ENCODE peak calls at places on chromosomes 16 and 17, in nine cellular contexts. A is mammary epithelial cell, E is heart right ventricle, P is OCI-LY7, H is prostate gland, Z is lower leg skin, F is heart left ventricle, T is foreskin keratinocyte, V is astrocyte. O is an unnamed sample.

GRCh38 chr17:80005360-80006338 is 30.0 kb downstream of the TBC1D16 start:
- DNase-seq in E (peak; percentile 42), P (peak; percentile 72), Z (no peak), F (peak; percentile 70), T (no peak), A (peak; percentile 15), H (no peak), V (no peak), O (peak; percentile 51)

GRCh38 chr17:65403129-65403528 is 158.3 kb downstream of the AXIN2 start:
- DNase-seq in F (no peak), A (no peak), T (no peak), E (no peak), Z (no peak), H (no peak), P (no peak), V (no peak), O (no peak)

GRCh38 chr17:2051388-2052237 is 3.3 kb upstream of the HIC1 start:
- DNase-seq in H (no peak), V (no peak), F (no peak), T (no peak), E (no peak), P (no peak), A (peak; percentile 16), Z (no peak), O (no peak)

GRCh38 chr17:62140836-62141235 is 75.8 kb upstream of the MED13 start:
- DNase-seq in Z (no peak), V (no peak), P (no peak), E (no peak), H (no peak), T (no peak), A (no peak), F (no peak), O (no peak)

GRCh38 chr16:21158208-21159110 is at the start of gene LDAF1:
- DNase-seq in T (peak; percentile 75), H (peak; percentile 87), A (peak; percentile 83), P (peak; percentile 85), F (peak; percentile 93), E (peak; percentile 88), V (peak; percentile 51), Z (peak; percentile 97), O (peak; percentile 64)

GRCh38 chr16:86494039-86494564 is 16.2 kb upstream of the FOXF1 start:
- DNase-seq in E (no peak), F (no peak), V (no peak), Z (no peak), A (no peak), T (no peak), P (no peak), H (no peak), O (no peak)

GRCh38 chr16:67180166-67180565 is 3.6 kb downstream of the MATCAP1 start:
- DNase-seq in E (no peak), H (no peak), V (no peak), Z (no peak), F (no peak), A (no peak), T (no peak), P (no peak), O (no peak)

GRCh38 chr17:43723697-43724359 is 34.8 kb downstream of the SOST start:
- DNase-seq in F (no peak), H (no peak), Z (no peak), E (peak; percentile 18), V (peak; percentile 51), T (peak; percentile 42), P (no peak), A (peak; percentile 54), O (no peak)

GRCh38 chr16:53098526-53099317 is 43.9 kb downstream of the CHD9 start:
- DNase-seq in Z (peak; percentile 96), V (peak; percentile 95), E (peak; percentile 83), H (peak; percentile 56), T (peak; percentile 78), F (peak; percentile 90), A (peak; percentile 79), P (peak; percentile 93), O (peak; percentile 54)

GRCh38 chr16:69187387-69187890 is 475 bp downstream of the SNTB2 start:
- DNase-seq in E (peak; percentile 62), Z (peak; percentile 92), P (peak; percentile 69), A (peak; percentile 40), F (peak; percentile 80), T (peak; percentile 32), H (peak; percentile 21), V (no peak), O (peak; percentile 42)

GRCh38 chr17:76524598-76525512 is 12.7 kb downstream of the CYGB start:
- DNase-seq in F (peak; percentile 85), V (no peak), A (no peak), T (no peak), Z (no peak), P (no peak), E (peak; percentile 81), H (no peak), O (no peak)

GRCh38 chr17:48611681-48612455 is 1.1 kb upstream of the HOXB7 start:
- DNase-seq in A (no peak), Z (no peak), P (peak; percentile 25), F (no peak), H (no peak), E (no peak), T (no peak), V (no peak), O (no peak)

GRCh38 chr16:89367538-89368059 is 122.8 kb downstream of the ANKRD11 start:
- DNase-seq in A (no peak), H (no peak), T (no peak), F (no peak), P (no peak), V (no peak), Z (no peak), E (no peak), O (no peak)

DNA sequence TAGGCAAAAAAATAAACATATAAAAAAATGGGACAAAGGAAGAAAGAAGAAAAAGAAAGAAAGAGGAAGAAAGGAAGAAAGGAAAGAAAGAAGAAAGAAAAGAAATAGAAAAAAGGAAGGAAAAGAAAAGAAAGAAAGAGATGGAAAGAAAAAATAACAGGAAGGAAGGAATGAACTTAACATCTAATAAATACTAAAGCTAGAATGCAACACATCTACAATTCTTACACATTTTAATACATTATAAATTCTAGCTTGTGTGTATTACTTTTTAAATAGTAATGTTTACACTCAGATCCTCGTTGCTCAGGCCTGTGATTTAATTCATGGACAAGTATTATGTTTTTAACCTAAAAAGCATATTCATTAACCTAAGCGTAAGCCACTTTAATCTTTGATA is 703.0 kb upstream of the KIF2B start:
- DNase-seq in Z (no peak), E (no peak), P (no peak), V (no peak), A (no peak), H (no peak), T (no peak), F (no peak), O (no peak)
- TF ChIP-seq CTCF in Z (no peak), E (no peak), P (no peak), V (no peak), A (no peak), H (no peak), T (no peak), F (no peak), O (no peak)

DNA sequence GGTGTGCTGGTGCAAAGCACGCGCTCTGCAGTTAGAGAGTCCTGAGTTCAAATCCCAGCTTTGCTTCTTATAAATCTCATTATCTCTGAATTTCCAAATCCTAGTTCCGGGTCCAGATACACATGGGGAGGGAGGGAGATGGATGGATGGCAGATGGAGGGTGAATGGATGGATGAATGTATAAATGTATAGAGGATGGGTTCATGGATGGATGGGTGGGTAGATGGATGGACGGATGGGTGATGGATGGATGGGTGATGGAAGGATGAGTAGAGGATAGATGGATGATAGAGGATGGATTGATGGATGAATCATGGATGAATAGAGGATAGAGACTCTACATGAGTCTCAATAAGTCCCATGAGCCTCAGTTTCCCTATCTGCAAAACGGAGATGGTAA is 89.9 kb downstream of the MYH11 start:
- DNase-seq in V (no peak), Z (no peak), F (no peak), A (no peak), H (no peak), P (no peak), T (no peak), E (no peak), O (no peak)
- TF ChIP-seq CTCF in V (no peak), Z (no peak), F (no peak), A (no peak), H (no peak), P (no peak), T (no peak), E (no peak), O (no peak)

GRCh38 chr17:82805254-82805653 is 34.6 kb downstream of the ZNF750 start:
- DNase-seq in Z (no peak), P (no peak), H (no peak), V (no peak), F (no peak), A (no peak), E (no peak), T (no peak), O (no peak)
- TF ChIP-seq CTCF in Z (no peak), P (no peak), H (no peak), V (no peak), F (no peak), A (no peak), E (no peak), T (no peak), O (no peak)

GRCh38 chr16:3174618-3175148 is 13.3 kb upstream of the OR1F1 start:
- DNase-seq in A (no peak), P (no peak), H (no peak), V (no peak), E (no peak), Z (no peak), F (peak; percentile 14), T (no peak), O (no peak)

GRCh38 chr16:3171855-3172593 is 16.0 kb upstream of the OR1F1 start:
- DNase-seq in V (peak; percentile 49), E (no peak), T (peak; percentile 82), P (no peak), A (peak; percentile 84), Z (no peak), F (peak; percentile 49), H (no peak), O (no peak)

GRCh38 chr16:3171181-3171854 is 16.7 kb upstream of the OR1F1 start:
- DNase-seq in T (no peak), A (no peak), H (no peak), P (no peak), Z (no peak), F (no peak), E (no peak), V (no peak), O (peak; percentile 43)

GRCh38 chr16:3175157-3176153 is 12.5 kb upstream of the OR1F1 start:
- DNase-seq in H (no peak), T (peak; percentile 87), F (no peak), Z (no peak), P (no peak), V (no peak), E (no peak), A (peak; percentile 78), O (no peak)

DNA sequence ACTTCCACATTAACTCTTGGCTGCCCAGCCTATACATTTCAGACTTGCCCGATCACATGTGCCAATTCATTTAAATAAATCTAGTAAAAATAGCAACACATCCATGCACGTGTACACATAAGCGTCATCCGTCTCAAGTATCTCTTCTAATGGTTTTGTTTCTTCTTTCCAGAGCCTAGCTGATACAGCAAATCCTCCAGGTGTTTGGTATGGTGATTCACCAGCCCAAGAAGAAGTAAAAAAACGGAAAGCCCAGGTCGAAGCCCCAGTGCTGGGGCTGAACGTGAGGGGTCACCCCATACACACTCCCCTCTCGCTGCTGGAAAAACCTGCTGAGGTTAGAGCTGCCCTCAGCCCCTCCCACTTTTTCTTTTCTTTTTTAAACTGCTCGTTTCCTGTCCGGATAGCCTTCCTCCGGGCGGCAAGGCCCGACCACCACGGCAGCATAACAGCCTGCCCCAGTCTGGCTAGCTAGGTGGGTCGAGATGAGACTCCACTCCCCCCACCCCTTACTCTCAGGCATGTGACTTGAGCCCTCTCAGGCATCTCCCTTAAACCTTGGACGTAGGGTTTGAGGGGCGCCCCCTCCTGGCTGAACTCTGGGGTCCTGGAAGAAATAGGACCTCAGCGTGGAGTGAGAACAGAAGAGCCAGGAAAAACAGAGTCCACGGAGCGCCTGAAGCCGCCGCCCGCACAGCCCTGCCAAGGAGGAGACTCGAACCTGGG is 13.9 kb upstream of the OR1F1 start:
- DNase-seq in A (peak; percentile 46), V (no peak), E (no peak), H (no peak), Z (no peak), F (peak; percentile 37), T (peak; percentile 83), P (peak; percentile 81), O (no peak)
- TF ChIP-seq CTCF in A (peak; percentile 30), V (peak; percentile 11), E (no peak), H (no peak), Z (no peak), F (no peak), T (peak; percentile 63), P (peak; percentile 91), O (no peak)

O was measured in natural killer cell.